ENCODE peak calls at places on chromosomes 6 and 20, in eight cellular contexts. One of them, this sample, is unnamed. For H3K4me1, the result is how much of the 10 kb centered on the place peaks cover.

GRCh38 chr6:85005494-85005893 is 241.1 kb upstream of the TBX18 start:
- DNase-seq in ovary: no peak
- DNase-seq in gastrocnemius medialis: no peak
- DNase-seq in breast epithelium: no peak
- DNase-seq in mammary epithelial cell: no peak
- DNase-seq in tibial artery: no peak
- DNase-seq in uterus: no peak
- DNase-seq in spleen: no peak
- DNase-seq in this sample: no peak

GRCh38 chr6:141809901-141810300 is 322.8 kb upstream of the GJE1 start:
- DNase-seq in gastrocnemius medialis: no peak
- DNase-seq in ovary: no peak
- DNase-seq in spleen: no peak
- DNase-seq in breast epithelium: no peak
- DNase-seq in mammary epithelial cell: no peak
- DNase-seq in uterus: no peak
- DNase-seq in tibial artery: no peak
- DNase-seq in this sample: no peak

GRCh38 chr6:161396539-161396938 is 122.7 kb upstream of the AGPAT4 start:
- DNase-seq in gastrocnemius medialis: no peak
- DNase-seq in ovary: no peak
- DNase-seq in tibial artery: no peak
- DNase-seq in uterus: no peak
- DNase-seq in breast epithelium: no peak
- DNase-seq in spleen: no peak
- DNase-seq in mammary epithelial cell: no peak
- DNase-seq in this sample: no peak

GRCh38 chr6:106731144-106731842 is 101.9 kb downstream of the QRSL1 start:
- DNase-seq in tibial artery: no peak
- DNase-seq in uterus: no peak
- DNase-seq in breast epithelium: no peak
- DNase-seq in ovary: no peak
- DNase-seq in spleen: no peak
- DNase-seq in mammary epithelial cell: no peak
- DNase-seq in gastrocnemius medialis: no peak
- DNase-seq in this sample: no peak

GRCh38 chr20:23078351-23078993 is 7.7 kb downstream of the CD93 start:
- DNase-seq in spleen: no peak
- DNase-seq in tibial artery: no peak
- DNase-seq in mammary epithelial cell: no peak
- DNase-seq in gastrocnemius medialis: no peak
- DNase-seq in breast epithelium: no peak
- DNase-seq in ovary: no peak
- DNase-seq in uterus: no peak
- DNase-seq in this sample: no peak

GRCh38 chr20:1307571-1307971 is 21.4 kb downstream of the SDCBP2 start:
- DNase-seq in breast epithelium: no peak
- DNase-seq in spleen: peak
- DNase-seq in tibial artery: no peak
- DNase-seq in uterus: no peak
- DNase-seq in gastrocnemius medialis: no peak
- DNase-seq in ovary: no peak
- DNase-seq in mammary epithelial cell: no peak
- DNase-seq in this sample: no peak

GRCh38 chr6:33995046-33995872 is 150.6 kb downstream of the GRM4 start:
- DNase-seq in gastrocnemius medialis: no peak
- DNase-seq in mammary epithelial cell: no peak
- DNase-seq in uterus: no peak
- DNase-seq in ovary: no peak
- DNase-seq in tibial artery: no peak
- DNase-seq in spleen: peak
- DNase-seq in breast epithelium: no peak
- DNase-seq in this sample: no peak

GRCh38 chr20:50330504-50331313 is 140.1 kb downstream of the CEBPB start:
- DNase-seq in breast epithelium: peak
- DNase-seq in uterus: no peak
- DNase-seq in ovary: peak
- DNase-seq in mammary epithelial cell: peak
- DNase-seq in spleen: peak
- DNase-seq in gastrocnemius medialis: no peak
- DNase-seq in tibial artery: no peak
- DNase-seq in this sample: no peak

GRCh38 chr6:134584809-134585528 is 267.1 kb upstream of the SGK1 start:
- DNase-seq in ovary: no peak
- DNase-seq in gastrocnemius medialis: no peak
- DNase-seq in uterus: no peak
- DNase-seq in spleen: no peak
- DNase-seq in mammary epithelial cell: peak
- DNase-seq in tibial artery: no peak
- DNase-seq in breast epithelium: no peak
- DNase-seq in this sample: no peak

GRCh38 chr6:44096615-44097014 is 30.6 kb downstream of the MRPL14 start:
- DNase-seq in spleen: peak
- DNase-seq in gastrocnemius medialis: peak
- DNase-seq in ovary: peak
- DNase-seq in uterus: peak
- DNase-seq in mammary epithelial cell: peak
- DNase-seq in breast epithelium: peak
- DNase-seq in tibial artery: peak
- DNase-seq in this sample: peak

GRCh38 chr6:127547909-127548649 is 28.9 kb upstream of the C6orf58 start:
- DNase-seq in uterus: no peak
- DNase-seq in tibial artery: no peak
- DNase-seq in spleen: no peak
- DNase-seq in gastrocnemius medialis: no peak
- DNase-seq in breast epithelium: no peak
- DNase-seq in mammary epithelial cell: no peak
- DNase-seq in ovary: no peak
- DNase-seq in this sample: no peak
- TF ChIP-seq CTCF in uterus: no peak
- TF ChIP-seq CTCF in tibial artery: no peak
- TF ChIP-seq CTCF in spleen: no peak
- TF ChIP-seq CTCF in gastrocnemius medialis: no peak
- TF ChIP-seq CTCF in breast epithelium: no peak
- TF ChIP-seq CTCF in mammary epithelial cell: peak
- TF ChIP-seq CTCF in ovary: no peak
- TF ChIP-seq CTCF in this sample: peak

DNA sequence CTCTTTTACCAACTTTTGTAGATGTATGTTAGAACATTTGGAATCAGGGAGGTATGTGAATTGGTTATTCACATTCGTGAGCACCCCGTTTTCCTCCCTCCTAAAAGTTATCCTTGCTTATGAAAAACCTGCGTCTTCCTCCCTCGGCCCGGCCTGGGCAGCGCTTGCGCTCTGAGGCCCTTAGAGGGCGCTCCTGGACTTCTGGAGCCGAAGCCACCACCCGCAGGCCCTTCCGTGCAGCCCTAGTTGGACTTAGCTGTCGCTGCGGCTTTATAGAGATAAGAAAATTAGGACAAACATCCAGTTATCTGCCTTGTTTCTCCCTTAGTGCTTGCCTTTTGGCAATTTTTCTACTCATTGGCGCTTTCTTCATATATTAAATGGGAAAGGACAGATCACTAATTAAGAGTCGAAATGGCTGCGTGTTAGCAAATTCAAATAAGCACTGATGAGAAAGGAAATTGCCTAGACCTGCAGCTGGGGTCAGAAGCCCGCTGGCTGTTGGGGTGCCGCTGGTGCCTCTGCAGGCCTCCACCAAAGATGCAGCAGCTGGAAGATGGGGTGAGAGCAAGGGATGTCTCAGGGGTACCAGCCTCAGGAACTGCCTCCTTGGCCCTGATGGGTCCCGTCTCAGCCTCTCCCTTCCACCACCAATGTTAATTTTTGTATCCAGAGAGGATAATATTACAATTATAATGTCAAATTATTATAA is 5.2 kb downstream of the FNDC1 start:
- DNase-seq in ovary: peak
- DNase-seq in uterus: peak
- DNase-seq in gastrocnemius medialis: peak
- DNase-seq in tibial artery: peak
- DNase-seq in mammary epithelial cell: peak
- DNase-seq in spleen: peak
- DNase-seq in breast epithelium: peak
- DNase-seq in this sample: no peak
- H3K4me3 ChIP-seq in ovary: no peak
- H3K4me3 ChIP-seq in uterus: no peak
- H3K4me3 ChIP-seq in gastrocnemius medialis: no peak
- H3K4me3 ChIP-seq in tibial artery: no peak
- H3K4me3 ChIP-seq in mammary epithelial cell: no peak
- H3K4me3 ChIP-seq in spleen: no peak
- H3K4me3 ChIP-seq in breast epithelium: no peak
- H3K4me3 ChIP-seq in this sample: no peak

DNA sequence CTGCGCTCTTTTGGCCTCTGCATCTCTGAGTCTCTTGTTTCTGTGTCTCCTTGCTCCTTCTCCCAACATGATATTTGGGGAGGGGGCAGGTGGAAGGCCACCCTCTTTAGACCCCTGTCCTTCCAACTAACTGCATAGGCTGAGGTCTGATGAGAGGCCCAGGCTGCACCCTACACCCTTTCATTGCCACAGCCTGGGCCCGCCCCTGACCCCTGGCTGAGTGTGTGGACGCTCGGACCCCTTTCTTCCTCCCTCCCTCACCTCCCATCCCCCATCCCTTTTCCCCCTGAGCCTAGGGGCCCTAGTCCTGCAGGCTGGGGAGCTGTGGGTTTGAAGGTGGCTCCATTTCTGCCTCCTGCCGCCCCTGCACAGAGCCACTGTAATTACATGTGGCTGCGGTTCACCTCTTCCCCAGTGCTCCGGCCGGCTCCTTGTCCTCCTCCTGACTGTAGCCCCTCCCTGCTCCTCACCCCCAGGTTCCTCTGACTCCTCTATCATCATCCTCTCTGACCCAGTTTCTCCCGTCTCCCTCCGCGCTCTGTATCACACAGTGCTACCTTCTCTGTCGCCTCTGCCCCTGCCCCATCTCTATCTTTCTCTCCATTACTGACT is 6.8 kb downstream of the MDFI start:
- DNase-seq in mammary epithelial cell: no peak
- DNase-seq in spleen: no peak
- DNase-seq in ovary: no peak
- DNase-seq in gastrocnemius medialis: no peak
- DNase-seq in breast epithelium: no peak
- DNase-seq in uterus: no peak
- DNase-seq in tibial artery: no peak
- DNase-seq in this sample: no peak
- H3K4me1 ChIP-seq in mammary epithelial cell: under half
- H3K4me1 ChIP-seq in spleen: under half
- H3K4me1 ChIP-seq in ovary: under half
- H3K4me1 ChIP-seq in gastrocnemius medialis: under half
- H3K4me1 ChIP-seq in breast epithelium: under half
- H3K4me1 ChIP-seq in uterus: under half
- H3K4me1 ChIP-seq in tibial artery: under half
- H3K4me1 ChIP-seq in this sample: under half

GRCh38 chr6:116434056-116434725 is 27.0 kb upstream of the CALHM6 start:
- DNase-seq in uterus: no peak
- DNase-seq in spleen: no peak
- DNase-seq in gastrocnemius medialis: no peak
- DNase-seq in tibial artery: no peak
- DNase-seq in mammary epithelial cell: no peak
- DNase-seq in breast epithelium: no peak
- DNase-seq in ovary: no peak
- DNase-seq in this sample: no peak
- TF ChIP-seq CTCF in uterus: no peak
- TF ChIP-seq CTCF in spleen: no peak
- TF ChIP-seq CTCF in gastrocnemius medialis: no peak
- TF ChIP-seq CTCF in tibial artery: no peak
- TF ChIP-seq CTCF in mammary epithelial cell: no peak
- TF ChIP-seq CTCF in breast epithelium: no peak
- TF ChIP-seq CTCF in ovary: no peak
- TF ChIP-seq CTCF in this sample: no peak

GRCh38 chr6:40413231-40413755 is 173.9 kb downstream of the LRFN2 start:
- DNase-seq in ovary: no peak
- DNase-seq in uterus: no peak
- DNase-seq in tibial artery: no peak
- DNase-seq in spleen: no peak
- DNase-seq in mammary epithelial cell: no peak
- DNase-seq in breast epithelium: no peak
- DNase-seq in gastrocnemius medialis: no peak
- DNase-seq in this sample: no peak
- H3K4me3 ChIP-seq in ovary: no peak
- H3K4me3 ChIP-seq in uterus: no peak
- H3K4me3 ChIP-seq in tibial artery: no peak
- H3K4me3 ChIP-seq in spleen: no peak
- H3K4me3 ChIP-seq in mammary epithelial cell: no peak
- H3K4me3 ChIP-seq in breast epithelium: no peak
- H3K4me3 ChIP-seq in gastrocnemius medialis: no peak
- H3K4me3 ChIP-seq in this sample: no peak

DNA sequence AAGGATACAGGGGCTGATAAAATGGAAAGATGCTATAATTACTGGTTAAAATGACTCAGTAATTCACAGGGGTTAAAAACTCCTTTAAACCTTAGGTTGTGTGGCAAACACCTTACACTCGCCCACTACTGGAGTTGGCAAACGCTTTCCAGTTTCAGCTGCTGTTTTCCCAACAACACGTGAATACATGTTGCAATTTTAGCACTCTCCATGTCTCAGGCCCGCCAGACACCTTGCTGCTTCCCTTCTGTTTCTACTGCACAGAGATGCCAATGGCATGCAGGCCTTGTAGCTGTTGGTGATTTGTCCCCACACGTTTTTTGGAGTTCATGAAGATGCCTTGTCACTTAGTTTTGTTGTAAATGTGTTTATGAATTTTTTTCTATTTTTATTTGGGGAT is 5.3 kb upstream of the TTPAL start:
- DNase-seq in mammary epithelial cell: no peak
- DNase-seq in uterus: no peak
- DNase-seq in tibial artery: no peak
- DNase-seq in breast epithelium: no peak
- DNase-seq in spleen: no peak
- DNase-seq in ovary: no peak
- DNase-seq in gastrocnemius medialis: peak
- DNase-seq in this sample: no peak
- H3K4me1 ChIP-seq in mammary epithelial cell: under half
- H3K4me1 ChIP-seq in uterus: under half
- H3K4me1 ChIP-seq in tibial artery: under half
- H3K4me1 ChIP-seq in breast epithelium: under half
- H3K4me1 ChIP-seq in spleen: under half
- H3K4me1 ChIP-seq in ovary: under half
- H3K4me1 ChIP-seq in gastrocnemius medialis: under half
- H3K4me1 ChIP-seq in this sample: under half

This sample was measured in right atrium auricular region.